ENCODE peak calls at places on chromosome 9, in ten cellular contexts. T is H1, Q is heart right ventricle, X is lower lobe of right lung, A is mucosa of descending colon, Y is left ventricle myocardium inferior, O is GM06990, M is HFF-Myc, S is chondrocyte, L is mesothelial cell of epicardium. K is an unnamed sample.

GRCh38 chr9:123348317-123348992 is 7.5 kb upstream of the CRB2 start:
- DNase-seq in X (no peak), O (no peak), Y (no peak), M (no peak), L (no peak), T (no peak), A (no peak), S (no peak), Q (no peak), K (no peak)

GRCh38 chr9:113621309-113621791 is 157.8 kb downstream of the RGS3 start:
- DNase-seq in M (peak), L (no peak), S (peak), O (no peak), A (no peak), Y (peak), Q (peak), T (peak), X (no peak), K (no peak)

GRCh38 chr9:129626944-129627297 is 958 bp downstream of the NTMT1 start:
- DNase-seq in X (no peak), M (no peak), Y (no peak), O (no peak), S (no peak), Q (no peak), L (no peak), T (no peak), A (no peak), K (no peak)

GRCh38 chr9:121709798-121710197 is 58.4 kb downstream of the DAB2IP start:
- DNase-seq in T (no peak), S (no peak), O (no peak), M (no peak), L (no peak), A (no peak), Q (peak), Y (no peak), X (no peak), K (no peak)

GRCh38 chr9:89647366-89648128 is 42.7 kb downstream of the GADD45G start:
- DNase-seq in Y (no peak), L (no peak), Q (no peak), O (no peak), M (no peak), X (no peak), T (no peak), S (peak), A (no peak), K (no peak)

GRCh38 chr9:138074516-138074915 is 196.9 kb downstream of the CACNA1B start:
- DNase-seq in O (no peak), S (no peak), Q (no peak), T (peak), Y (no peak), M (no peak), L (no peak), X (no peak), A (no peak), K (no peak)

GRCh38 chr9:21144620-21145019 is 3.0 kb upstream of the IFNW1 start:
- DNase-seq in L (no peak), X (no peak), M (no peak), S (no peak), Q (no peak), Y (no peak), A (no peak), O (peak), T (no peak), K (no peak)

GRCh38 chr9:132769895-132770774 is 99.9 kb downstream of the GTF3C4 start:
- DNase-seq in A (peak), Y (peak), Q (peak), X (peak), L (peak), O (peak), T (peak), S (peak), M (no peak), K (peak)

GRCh38 chr9:16262467-16263261 is 607.8 kb downstream of the BNC2 start:
- DNase-seq in Y (no peak), T (no peak), Q (no peak), L (no peak), A (no peak), O (no peak), X (no peak), S (no peak), M (no peak), K (no peak)

GRCh38 chr9:136820947-136821332 is 13.2 kb downstream of the RABL6 start:
- DNase-seq in X (no peak), M (no peak), Y (no peak), O (no peak), L (no peak), Q (no peak), S (no peak), A (no peak), T (no peak), K (no peak)

DNA sequence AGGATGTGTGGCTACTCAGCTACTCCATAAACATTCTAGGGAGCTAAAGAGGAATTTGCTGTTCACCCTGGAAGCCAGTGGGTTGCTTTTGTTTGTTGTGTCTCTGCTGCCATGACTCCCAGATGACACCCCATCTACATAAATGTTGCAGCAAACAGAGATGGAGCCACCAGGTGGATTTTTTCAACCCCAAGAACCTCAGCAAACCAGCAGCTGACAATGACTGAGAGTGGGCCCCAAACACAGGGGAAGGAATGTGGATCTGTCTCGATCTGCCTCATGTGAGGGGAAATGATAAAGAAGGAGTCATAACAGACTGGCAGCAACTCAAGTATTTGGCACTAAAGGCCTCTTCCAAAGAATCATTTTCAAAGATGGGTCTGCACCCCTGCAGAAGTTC is 132.7 kb upstream of the TNC start:
- DNase-seq in Q (no peak), S (no peak), T (no peak), M (no peak), L (no peak), O (no peak), X (no peak), Y (no peak), A (no peak), K (no peak)
- TF ChIP-seq CTCF in Q (no peak), S (no peak), T (no peak), M (no peak), L (no peak), O (no peak), X (no peak), Y (no peak), A (no peak), K (no peak)

DNA sequence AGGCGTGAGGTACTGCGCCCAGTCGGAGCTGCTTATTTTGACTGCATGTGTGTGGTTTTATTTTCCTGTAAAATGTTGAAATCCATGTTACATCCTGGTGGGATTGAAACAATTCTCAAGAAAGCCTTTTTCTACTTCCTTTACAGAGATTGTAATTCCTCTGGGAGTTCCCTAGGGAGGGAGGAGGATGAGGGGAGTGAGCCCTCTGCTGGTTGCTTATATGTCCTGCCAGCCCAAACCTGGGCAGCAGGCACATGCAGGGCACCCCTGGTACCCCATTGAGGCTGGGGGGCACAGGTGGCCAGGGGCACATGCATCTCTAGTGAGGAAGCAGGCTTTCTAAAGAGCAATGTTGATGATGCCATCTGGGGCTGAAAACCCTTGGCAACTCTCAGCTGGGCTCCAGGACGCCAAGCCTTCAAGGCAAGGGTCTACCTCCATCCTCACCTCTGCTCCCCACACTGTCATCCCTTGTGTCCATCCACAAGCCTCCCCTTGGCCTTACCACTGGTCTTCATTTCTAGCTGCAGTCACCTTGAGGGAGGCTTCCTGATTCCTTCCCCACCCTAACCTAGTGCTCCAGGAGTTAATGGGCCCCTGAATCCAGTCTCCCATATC is 84.7 kb upstream of the TNFSF8 start:
- DNase-seq in Y (no peak), A (peak), T (peak), O (no peak), M (no peak), L (peak), S (no peak), Q (no peak), X (no peak), K (peak)
- TF ChIP-seq CTCF in Y (peak), A (no peak), T (peak), O (peak), M (peak), L (peak), S (peak), Q (peak), X (peak), K (peak)

GRCh38 chr9:82583524-82583923 is 479.4 kb downstream of the RASEF start:
- DNase-seq in Q (no peak), Y (no peak), M (no peak), A (no peak), X (no peak), T (no peak), O (no peak), S (no peak), L (no peak), K (no peak)

GRCh38 chr9:82582693-82583092 is 480.2 kb downstream of the RASEF start:
- DNase-seq in S (no peak), T (no peak), Y (no peak), M (no peak), L (no peak), Q (no peak), X (no peak), A (no peak), O (no peak), K (no peak)

GRCh38 chr9:82580921-82581320 is 482.0 kb downstream of the RASEF start:
- DNase-seq in Q (no peak), Y (no peak), S (no peak), T (no peak), M (no peak), X (no peak), L (no peak), O (no peak), A (no peak), K (no peak)

GRCh38 chr9:82584349-82584846 is 478.5 kb downstream of the RASEF start:
- DNase-seq in M (no peak), S (no peak), Q (no peak), Y (no peak), X (no peak), L (no peak), A (no peak), T (no peak), O (no peak), K (no peak)

GRCh38 chr9:82581516-82581915 is 481.4 kb downstream of the RASEF start:
- DNase-seq in L (no peak), O (no peak), X (no peak), T (no peak), Q (no peak), M (no peak), S (no peak), Y (no peak), A (no peak), K (no peak)
- TF ChIP-seq CTCF in L (no peak), O (no peak), X (no peak), T (no peak), Q (no peak), M (no peak), S (no peak), Y (no peak), A (no peak), K (no peak)

GRCh38 chr9:109558718-109559151 is 60.6 kb upstream of the PTPN3 start:
- DNase-seq in T (no peak), O (no peak), X (no peak), Y (no peak), A (no peak), Q (no peak), S (no peak), L (no peak), M (no peak), K (no peak)

GRCh38 chr9:109557481-109557880 is 59.4 kb upstream of the PTPN3 start:
- DNase-seq in A (no peak), T (no peak), M (no peak), Q (no peak), O (no peak), S (no peak), X (no peak), Y (no peak), L (no peak), K (no peak)

GRCh38 chr9:109561137-109561536 is 63.0 kb upstream of the PTPN3 start:
- DNase-seq in O (no peak), L (no peak), M (no peak), A (no peak), Y (no peak), S (no peak), X (no peak), T (no peak), Q (no peak), K (no peak)

GRCh38 chr9:109556786-109557185 is 58.7 kb upstream of the PTPN3 start:
- DNase-seq in S (no peak), Q (no peak), A (no peak), O (no peak), M (no peak), X (no peak), L (no peak), Y (no peak), T (no peak), K (no peak)

DNA sequence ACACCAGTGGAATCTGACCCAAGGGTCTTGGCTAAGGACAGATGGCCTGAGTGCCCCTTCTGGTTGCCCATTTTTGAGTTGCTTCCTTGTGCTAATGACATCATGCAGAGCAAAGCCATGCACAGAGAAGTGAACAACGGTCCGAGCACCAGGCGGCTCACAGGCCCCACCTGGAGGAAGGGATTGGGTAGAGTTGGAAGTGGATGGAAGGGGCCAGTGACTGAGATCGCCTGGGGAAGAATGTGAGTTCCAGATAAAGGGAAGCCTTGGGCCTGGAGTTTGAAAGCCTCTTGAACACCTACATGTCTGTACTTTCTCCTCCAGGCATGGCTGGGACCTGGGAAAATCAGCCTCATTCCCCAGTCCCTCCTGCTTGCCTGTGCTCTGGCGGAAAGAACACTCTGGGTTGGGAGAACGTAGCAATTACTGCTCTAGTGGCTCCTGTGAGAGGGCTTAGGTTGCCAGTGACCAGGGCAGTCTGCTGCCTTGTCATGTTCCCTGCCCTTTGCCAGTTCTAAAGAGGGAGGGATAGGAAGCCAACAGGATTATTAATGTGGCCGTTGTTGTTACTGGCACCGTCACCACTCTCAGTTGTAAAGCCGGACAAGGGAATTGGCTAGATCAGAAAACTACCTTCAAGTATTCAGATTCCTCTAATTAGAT is 62.5 kb upstream of the PTPN3 start:
- DNase-seq in Q (peak), A (no peak), O (no peak), S (no peak), Y (peak), X (no peak), T (peak), L (no peak), M (no peak), K (peak)
- TF ChIP-seq CTCF in Q (peak), A (no peak), O (peak), S (peak), Y (peak), X (no peak), T (peak), L (no peak), M (peak), K (no peak)

DNA sequence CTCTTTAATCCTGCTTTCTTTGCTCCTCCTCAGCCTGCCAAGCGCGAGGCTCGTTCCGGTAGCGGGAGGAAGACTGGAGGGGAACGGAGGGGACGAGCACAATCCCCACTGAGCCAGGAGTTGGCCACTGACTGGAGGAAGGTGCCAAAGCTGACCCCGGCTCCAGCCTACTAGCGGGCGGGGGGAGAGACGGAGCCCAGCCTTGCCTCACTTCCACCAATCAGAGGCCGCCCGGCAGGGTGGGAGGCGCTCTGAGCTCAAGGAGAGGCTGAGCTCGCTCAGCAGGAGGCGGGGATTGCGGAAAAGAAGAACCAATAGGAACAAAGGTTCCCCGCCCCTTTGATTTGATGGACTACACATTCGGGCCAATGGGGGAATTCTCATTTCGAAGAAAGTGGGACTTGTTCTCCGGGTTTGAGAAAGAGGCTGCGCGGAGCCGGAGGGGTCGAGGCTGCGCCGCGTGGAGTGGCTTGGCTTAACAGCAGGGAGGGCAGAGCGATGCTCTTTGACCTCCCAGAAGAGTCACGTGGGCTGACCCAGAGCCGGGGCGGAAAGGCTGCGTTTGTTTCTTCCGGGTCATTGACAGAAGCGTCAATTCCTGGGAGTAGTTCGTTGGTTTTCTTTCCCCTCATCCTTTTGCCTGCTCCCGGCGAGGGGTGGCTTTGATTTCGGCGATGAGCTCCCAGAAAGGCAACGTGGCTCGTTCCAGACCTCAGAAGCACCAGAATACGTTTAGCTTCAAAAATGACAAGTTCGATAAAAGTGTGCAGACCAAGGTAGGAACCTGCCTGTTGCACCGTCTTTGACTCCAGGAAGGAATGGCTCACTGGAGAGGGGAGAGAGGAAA is at the start of the genes ABHD17B and C9orf85:
- DNase-seq in M (peak), S (peak), O (peak), L (peak), T (peak), A (peak), Q (peak), Y (peak), X (peak), K (peak)
- TF ChIP-seq CTCF in M (no peak), S (no peak), O (no peak), L (no peak), T (no peak), A (no peak), Q (no peak), Y (no peak), X (no peak), K (no peak)

GRCh38 chr9:32580631-32581300 is 7.8 kb upstream of the NDUFB6 start:
- DNase-seq in X (no peak), Y (no peak), M (no peak), A (no peak), L (no peak), Q (no peak), T (no peak), O (no peak), S (no peak), K (no peak)

GRCh38 chr9:32579706-32580331 is 6.9 kb upstream of the NDUFB6 start:
- DNase-seq in S (no peak), A (peak), L (peak), Y (peak), Q (peak), M (peak), T (peak), O (no peak), X (peak), K (peak)

GRCh38 chr9:32572900-32573523 is at the start of gene NDUFB6:
- DNase-seq in S (peak), T (peak), M (peak), Y (peak), O (peak), L (peak), A (peak), X (peak), Q (peak), K (peak)

GRCh38 chr9:32578976-32579375 is 6.0 kb upstream of the NDUFB6 start:
- DNase-seq in O (no peak), L (no peak), Q (no peak), M (no peak), Y (no peak), T (no peak), S (no peak), X (no peak), A (no peak), K (no peak)

DNA sequence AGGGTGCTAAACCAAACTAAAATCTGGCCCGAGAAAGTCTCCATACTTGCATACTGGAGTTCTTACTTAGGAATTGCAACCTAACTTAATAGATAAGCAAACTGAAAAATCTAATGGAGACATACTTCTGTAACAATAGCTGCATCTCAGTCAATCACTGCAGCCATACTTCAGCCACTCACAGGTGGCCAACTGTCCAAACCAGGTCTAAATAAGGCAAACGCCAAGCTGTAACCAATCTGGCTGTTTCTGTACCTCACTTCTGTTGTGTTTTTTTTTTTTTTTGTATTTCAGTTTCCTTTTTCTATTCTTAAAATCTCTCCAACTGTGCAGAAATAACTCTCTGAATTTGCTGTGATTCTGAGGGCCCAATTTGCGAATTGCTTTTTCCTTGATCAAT is 4.4 kb upstream of the NDUFB6 start:
- DNase-seq in O (no peak), M (no peak), Y (no peak), A (no peak), L (no peak), X (no peak), Q (no peak), T (no peak), S (no peak), K (no peak)
- TF ChIP-seq CTCF in O (no peak), M (no peak), Y (no peak), A (no peak), L (no peak), X (no peak), Q (no peak), T (no peak), S (no peak), K (no peak)

GRCh38 chr9:76086521-76086920 is 196.0 kb downstream of the PCSK5 start:
- DNase-seq in X (no peak), Y (no peak), M (no peak), T (no peak), A (no peak), S (no peak), Q (no peak), O (no peak), L (no peak), K (no peak)
- TF ChIP-seq CTCF in X (no peak), Y (no peak), M (no peak), T (no peak), A (no peak), S (peak), Q (no peak), O (no peak), L (no peak), K (no peak)

GRCh38 chr9:102842421-102842820 is 152.7 kb upstream of the CYLC2 start:
- DNase-seq in O (no peak), L (no peak), Q (no peak), T (no peak), S (no peak), M (no peak), A (no peak), X (no peak), Y (no peak), K (no peak)
- TF ChIP-seq CTCF in O (no peak), L (no peak), Q (no peak), T (no peak), S (no peak), M (no peak), A (no peak), X (no peak), Y (no peak), K (no peak)

GRCh38 chr9:73183917-73184861 is 32.5 kb downstream of the ANXA1 start:
- DNase-seq in T (no peak), X (no peak), A (no peak), Q (no peak), L (no peak), Y (no peak), M (no peak), O (no peak), S (no peak), K (no peak)
- TF ChIP-seq CTCF in T (no peak), X (peak), A (no peak), Q (peak), L (peak), Y (peak), M (no peak), O (no peak), S (peak), K (peak)

K was measured in glutamatergic neuron.